ENCODE peak calls at places on chromosomes 12 and 14, in five cellular contexts. One of them, this sample, is unnamed.
A peak's percentile ranks its signal among the peaks of the same experiment; 100 is the strongest.

GRCh38 chr12:75270157-75270556 is 60.0 kb downstream of the CAPS2 start:
- DNase-seq in left ventricle myocardium inferior: no peak
- DNase-seq in cardiac muscle cell: no peak
- DNase-seq in heart right ventricle: no peak
- DNase-seq in RWPE2: no peak
- DNase-seq in this sample: peak; percentile 40

GRCh38 chr12:130414381-130414780 is 76.7 kb downstream of the PIWIL1 start:
- DNase-seq in left ventricle myocardium inferior: no peak
- DNase-seq in cardiac muscle cell: no peak
- DNase-seq in heart right ventricle: no peak
- DNase-seq in RWPE2: no peak
- DNase-seq in this sample: no peak

GRCh38 chr14:39469094-39469710 is 37.0 kb upstream of the FBXO33 start:
- DNase-seq in left ventricle myocardium inferior: no peak
- DNase-seq in cardiac muscle cell: peak; percentile 30
- DNase-seq in heart right ventricle: no peak
- DNase-seq in RWPE2: no peak
- DNase-seq in this sample: peak; percentile 40

GRCh38 chr12:26435005-26435404 is 239.6 kb downstream of the SSPN start:
- DNase-seq in left ventricle myocardium inferior: no peak
- DNase-seq in cardiac muscle cell: no peak
- DNase-seq in heart right ventricle: no peak
- DNase-seq in RWPE2: no peak
- DNase-seq in this sample: no peak

GRCh38 chr14:80959448-80960006 is 4.1 kb downstream of the TSHR start:
- DNase-seq in left ventricle myocardium inferior: no peak
- DNase-seq in cardiac muscle cell: no peak
- DNase-seq in heart right ventricle: no peak
- DNase-seq in RWPE2: no peak
- DNase-seq in this sample: no peak

GRCh38 chr12:93098077-93098476 is 169.0 kb upstream of the EEA1 start:
- DNase-seq in left ventricle myocardium inferior: peak; percentile 30
- DNase-seq in cardiac muscle cell: peak; percentile 55
- DNase-seq in heart right ventricle: peak; percentile 59
- DNase-seq in RWPE2: no peak
- DNase-seq in this sample: peak; percentile 52

GRCh38 chr12:123063535-123063934 is 83.1 kb downstream of the ARL6IP4 start:
- DNase-seq in left ventricle myocardium inferior: no peak
- DNase-seq in cardiac muscle cell: no peak
- DNase-seq in heart right ventricle: no peak
- DNase-seq in RWPE2: no peak
- DNase-seq in this sample: no peak

GRCh38 chr12:122845041-122845864 is 10.0 kb downstream of the HIP1R start:
- DNase-seq in left ventricle myocardium inferior: no peak
- DNase-seq in cardiac muscle cell: no peak
- DNase-seq in heart right ventricle: no peak
- DNase-seq in RWPE2: peak; percentile 55
- DNase-seq in this sample: no peak

GRCh38 chr12:3313655-3314305 is 177.2 kb upstream of the PRMT8 start:
- DNase-seq in left ventricle myocardium inferior: no peak
- DNase-seq in cardiac muscle cell: peak; percentile 19
- DNase-seq in heart right ventricle: no peak
- DNase-seq in RWPE2: no peak
- DNase-seq in this sample: no peak

GRCh38 chr14:95445161-95445560 is 71.3 kb downstream of the SYNE3 start:
- DNase-seq in left ventricle myocardium inferior: no peak
- DNase-seq in cardiac muscle cell: no peak
- DNase-seq in heart right ventricle: no peak
- DNase-seq in RWPE2: no peak
- DNase-seq in this sample: no peak

GRCh38 chr14:92783813-92784431 is 10.2 kb upstream of the GOLGA5 start:
- DNase-seq in left ventricle myocardium inferior: no peak
- DNase-seq in cardiac muscle cell: peak; percentile 79
- DNase-seq in heart right ventricle: peak; percentile 44
- DNase-seq in RWPE2: no peak
- DNase-seq in this sample: no peak

GRCh38 chr12:113184098-113184899 is 979 bp downstream of the DDX54 start:
- DNase-seq in left ventricle myocardium inferior: no peak
- DNase-seq in cardiac muscle cell: no peak
- DNase-seq in heart right ventricle: no peak
- DNase-seq in RWPE2: no peak
- DNase-seq in this sample: no peak

GRCh38 chr14:105492966-105493871 is 2.2 kb downstream of the TEDC1 start:
- DNase-seq in left ventricle myocardium inferior: peak; percentile 15
- DNase-seq in cardiac muscle cell: no peak
- DNase-seq in heart right ventricle: no peak
- DNase-seq in RWPE2: no peak
- DNase-seq in this sample: no peak

GRCh38 chr12:98998697-98999299 is 353.7 kb downstream of the APAF1 start:
- DNase-seq in left ventricle myocardium inferior: no peak
- DNase-seq in cardiac muscle cell: peak; percentile 58
- DNase-seq in heart right ventricle: no peak
- DNase-seq in RWPE2: no peak
- DNase-seq in this sample: no peak

GRCh38 chr12:19826988-19827550 is 387.8 kb downstream of the AEBP2 start:
- DNase-seq in left ventricle myocardium inferior: no peak
- DNase-seq in cardiac muscle cell: peak; percentile 21
- DNase-seq in heart right ventricle: no peak
- DNase-seq in RWPE2: no peak
- DNase-seq in this sample: no peak

GRCh38 chr14:99191663-99192621 is 80.1 kb downstream of the BCL11B start:
- DNase-seq in left ventricle myocardium inferior: peak; percentile 62
- DNase-seq in cardiac muscle cell: peak; percentile 83
- DNase-seq in heart right ventricle: peak; percentile 67
- DNase-seq in RWPE2: no peak
- DNase-seq in this sample: no peak

GRCh38 chr12:109358154-109358869 is 10.6 kb downstream of the MYO1H start:
- DNase-seq in left ventricle myocardium inferior: no peak
- DNase-seq in cardiac muscle cell: peak; percentile 80
- DNase-seq in heart right ventricle: no peak
- DNase-seq in RWPE2: no peak
- DNase-seq in this sample: no peak

GRCh38 chr14:24427537-24428508 is 1.6 kb downstream of the CBLN3 start:
- DNase-seq in left ventricle myocardium inferior: no peak
- DNase-seq in cardiac muscle cell: no peak
- DNase-seq in heart right ventricle: no peak
- DNase-seq in RWPE2: no peak
- DNase-seq in this sample: no peak

GRCh38 chr12:91833780-91834359 is 311.8 kb downstream of the BTG1 start:
- DNase-seq in left ventricle myocardium inferior: no peak
- DNase-seq in cardiac muscle cell: no peak
- DNase-seq in heart right ventricle: no peak
- DNase-seq in RWPE2: no peak
- DNase-seq in this sample: no peak

GRCh38 chr14:61262082-61262481 is 19.1 kb downstream of the TMEM30B start:
- DNase-seq in left ventricle myocardium inferior: no peak
- DNase-seq in cardiac muscle cell: no peak
- DNase-seq in heart right ventricle: no peak
- DNase-seq in RWPE2: no peak
- DNase-seq in this sample: no peak

GRCh38 chr12:126353604-126354003 is 1288.4 kb downstream of the AACS start:
- DNase-seq in left ventricle myocardium inferior: no peak
- DNase-seq in cardiac muscle cell: peak; percentile 48
- DNase-seq in heart right ventricle: no peak
- DNase-seq in RWPE2: peak; percentile 64
- DNase-seq in this sample: no peak

GRCh38 chr14:106875503-106875902 is 1349.1 kb downstream of the TMEM121 start:
- DNase-seq in left ventricle myocardium inferior: peak; percentile 26
- DNase-seq in cardiac muscle cell: no peak
- DNase-seq in heart right ventricle: no peak
- DNase-seq in RWPE2: no peak
- DNase-seq in this sample: no peak

GRCh38 chr14:106876711-106877110 is 1350.3 kb downstream of the TMEM121 start:
- DNase-seq in left ventricle myocardium inferior: no peak
- DNase-seq in cardiac muscle cell: no peak
- DNase-seq in heart right ventricle: no peak
- DNase-seq in RWPE2: no peak
- DNase-seq in this sample: no peak

GRCh38 chr14:106883218-106883692 is 1356.9 kb downstream of the TMEM121 start:
- DNase-seq in left ventricle myocardium inferior: no peak
- DNase-seq in cardiac muscle cell: no peak
- DNase-seq in heart right ventricle: no peak
- DNase-seq in RWPE2: no peak
- DNase-seq in this sample: no peak

GRCh38 chr14:106877527-106877926 is 1351.1 kb downstream of the TMEM121 start:
- DNase-seq in left ventricle myocardium inferior: no peak
- DNase-seq in cardiac muscle cell: no peak
- DNase-seq in heart right ventricle: no peak
- DNase-seq in RWPE2: no peak
- DNase-seq in this sample: no peak

DNA sequence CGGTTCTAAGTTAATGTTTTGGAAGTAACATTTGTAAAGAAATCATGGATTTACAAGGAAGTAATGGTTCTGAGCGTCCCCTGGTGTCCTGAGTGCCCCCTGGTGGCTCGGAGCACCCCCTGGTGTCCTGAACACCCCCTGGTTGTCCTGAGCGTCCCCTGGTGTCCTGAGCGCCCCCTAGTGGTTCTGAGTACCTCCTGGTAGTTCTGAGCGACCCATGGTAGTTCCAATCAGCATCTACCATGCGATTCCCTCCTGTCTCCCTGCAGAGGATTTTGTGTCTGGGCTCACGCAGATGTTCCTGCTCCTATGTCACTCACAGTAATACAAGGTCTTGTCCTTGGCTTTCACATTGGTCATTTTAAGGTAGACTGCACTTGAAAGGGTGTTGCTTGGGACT is 1352.9 kb downstream of the TMEM121 start:
- DNase-seq in left ventricle myocardium inferior: no peak
- DNase-seq in cardiac muscle cell: no peak
- DNase-seq in heart right ventricle: no peak
- DNase-seq in RWPE2: no peak
- DNase-seq in this sample: peak; percentile 82
- TF ChIP-seq CTCF in left ventricle myocardium inferior: peak; percentile 31
- TF ChIP-seq CTCF in cardiac muscle cell: no peak
- TF ChIP-seq CTCF in heart right ventricle: peak; percentile 18
- TF ChIP-seq CTCF in RWPE2: peak; percentile 70
- TF ChIP-seq CTCF in this sample: peak; percentile 79

GRCh38 chr12:105955976-105956375 is 182.8 kb downstream of the NUAK1 start:
- DNase-seq in left ventricle myocardium inferior: no peak
- DNase-seq in cardiac muscle cell: no peak
- DNase-seq in heart right ventricle: no peak
- DNase-seq in RWPE2: no peak
- DNase-seq in this sample: no peak
- H3K9me3 ChIP-seq in left ventricle myocardium inferior: no peaks in the 10 kb centered on the region
- H3K9me3 ChIP-seq in cardiac muscle cell: no peaks in the 10 kb centered on the region
- H3K9me3 ChIP-seq in heart right ventricle: no peaks in the 10 kb centered on the region
- H3K9me3 ChIP-seq in RWPE2: no peaks in the 10 kb centered on the region
- H3K9me3 ChIP-seq in this sample: no peaks in the 10 kb centered on the region

GRCh38 chr12:15772405-15773018 is 16.7 kb downstream of the EPS8 start:
- DNase-seq in left ventricle myocardium inferior: no peak
- DNase-seq in cardiac muscle cell: peak; percentile 45
- DNase-seq in heart right ventricle: no peak
- DNase-seq in RWPE2: no peak
- DNase-seq in this sample: peak; percentile 39
- H3K4me1 ChIP-seq in left ventricle myocardium inferior: peaks cover 44% of the 10 kb centered on the region
- H3K4me1 ChIP-seq in cardiac muscle cell: no peaks in the 10 kb centered on the region
- H3K4me1 ChIP-seq in heart right ventricle: peaks cover 60% of the 10 kb centered on the region
- H3K4me1 ChIP-seq in RWPE2: no peaks in the 10 kb centered on the region
- H3K4me1 ChIP-seq in this sample: no peaks in the 10 kb centered on the region

GRCh38 chr14:64763801-64764511 is 59.7 kb downstream of the PLEKHG3 start:
- DNase-seq in left ventricle myocardium inferior: no peak
- DNase-seq in cardiac muscle cell: peak; percentile 46
- DNase-seq in heart right ventricle: no peak
- DNase-seq in RWPE2: peak; percentile 55
- DNase-seq in this sample: peak; percentile 64
- TF ChIP-seq CTCF in left ventricle myocardium inferior: no peak
- TF ChIP-seq CTCF in cardiac muscle cell: peak; percentile 10
- TF ChIP-seq CTCF in heart right ventricle: no peak
- TF ChIP-seq CTCF in RWPE2: no peak
- TF ChIP-seq CTCF in this sample: peak; percentile 27